ENCODE peak calls at places on chromosome 2, in six cellular contexts. One of them, this sample, is unnamed.

GRCh38 chr2:137943948-137944347 is 20.3 kb upstream of the HNMT start:
- DNase-seq in NCI-H510A: no peak
- DNase-seq in stimulated activated CD4-positive, alpha-beta T cell treated with anti-CD3 and anti-CD28 coated beads, Interleukin-15, amount 100 ng/mL, for 24 hours: no peak
- DNase-seq in HFFc6: no peak
- DNase-seq in osteoblast: no peak
- DNase-seq in psoas muscle: no peak
- DNase-seq in this sample: no peak

GRCh38 chr2:29767606-29768335 is 153.6 kb downstream of the ALK start:
- DNase-seq in NCI-H510A: no peak
- DNase-seq in stimulated activated CD4-positive, alpha-beta T cell treated with anti-CD3 and anti-CD28 coated beads, Interleukin-15, amount 100 ng/mL, for 24 hours: no peak
- DNase-seq in HFFc6: no peak
- DNase-seq in osteoblast: no peak
- DNase-seq in psoas muscle: no peak
- DNase-seq in this sample: no peak

GRCh38 chr2:207223051-207223450 is 57.3 kb upstream of the KLF7 start:
- DNase-seq in NCI-H510A: no peak
- DNase-seq in stimulated activated CD4-positive, alpha-beta T cell treated with anti-CD3 and anti-CD28 coated beads, Interleukin-15, amount 100 ng/mL, for 24 hours: peak
- DNase-seq in HFFc6: peak
- DNase-seq in osteoblast: peak
- DNase-seq in psoas muscle: no peak
- DNase-seq in this sample: peak

GRCh38 chr2:238294046-238294392 is 5.6 kb upstream of the PER2 start:
- DNase-seq in NCI-H510A: no peak
- DNase-seq in stimulated activated CD4-positive, alpha-beta T cell treated with anti-CD3 and anti-CD28 coated beads, Interleukin-15, amount 100 ng/mL, for 24 hours: no peak
- DNase-seq in HFFc6: no peak
- DNase-seq in osteoblast: no peak
- DNase-seq in psoas muscle: peak
- DNase-seq in this sample: no peak

GRCh38 chr2:237281900-237282306 is 132.1 kb downstream of the COL6A3 start:
- DNase-seq in NCI-H510A: no peak
- DNase-seq in stimulated activated CD4-positive, alpha-beta T cell treated with anti-CD3 and anti-CD28 coated beads, Interleukin-15, amount 100 ng/mL, for 24 hours: no peak
- DNase-seq in HFFc6: peak
- DNase-seq in osteoblast: no peak
- DNase-seq in psoas muscle: no peak
- DNase-seq in this sample: peak

GRCh38 chr2:2333076-2333475 is 2.0 kb upstream of the MYT1L start:
- DNase-seq in NCI-H510A: peak
- DNase-seq in stimulated activated CD4-positive, alpha-beta T cell treated with anti-CD3 and anti-CD28 coated beads, Interleukin-15, amount 100 ng/mL, for 24 hours: no peak
- DNase-seq in HFFc6: no peak
- DNase-seq in osteoblast: no peak
- DNase-seq in psoas muscle: no peak
- DNase-seq in this sample: no peak

GRCh38 chr2:36655456-36655855 is 41.1 kb upstream of the VIT start:
- DNase-seq in NCI-H510A: no peak
- DNase-seq in stimulated activated CD4-positive, alpha-beta T cell treated with anti-CD3 and anti-CD28 coated beads, Interleukin-15, amount 100 ng/mL, for 24 hours: no peak
- DNase-seq in HFFc6: peak
- DNase-seq in osteoblast: peak
- DNase-seq in psoas muscle: no peak
- DNase-seq in this sample: no peak

GRCh38 chr2:225274751-225275150 is 124.8 kb upstream of the NYAP2 start:
- DNase-seq in NCI-H510A: no peak
- DNase-seq in stimulated activated CD4-positive, alpha-beta T cell treated with anti-CD3 and anti-CD28 coated beads, Interleukin-15, amount 100 ng/mL, for 24 hours: no peak
- DNase-seq in HFFc6: no peak
- DNase-seq in osteoblast: no peak
- DNase-seq in psoas muscle: no peak
- DNase-seq in this sample: no peak

GRCh38 chr2:26807788-26808460 is 22.1 kb downstream of the CENPA start:
- DNase-seq in NCI-H510A: no peak
- DNase-seq in stimulated activated CD4-positive, alpha-beta T cell treated with anti-CD3 and anti-CD28 coated beads, Interleukin-15, amount 100 ng/mL, for 24 hours: no peak
- DNase-seq in HFFc6: no peak
- DNase-seq in osteoblast: no peak
- DNase-seq in psoas muscle: no peak
- DNase-seq in this sample: no peak

GRCh38 chr2:8312861-8313768 is 368.7 kb upstream of the ID2 start:
- DNase-seq in NCI-H510A: no peak
- DNase-seq in stimulated activated CD4-positive, alpha-beta T cell treated with anti-CD3 and anti-CD28 coated beads, Interleukin-15, amount 100 ng/mL, for 24 hours: no peak
- DNase-seq in HFFc6: no peak
- DNase-seq in osteoblast: no peak
- DNase-seq in psoas muscle: no peak
- DNase-seq in this sample: peak